ENCODE peak calls at places on chromosomes 2 and 18, in five cellular contexts. Q is mesothelial cell of epicardium, J is astrocyte, G is PC-9, A is fibroblast of pulmonary artery. C is an unnamed sample.

GRCh38 chr18:45830917-45831316 is 5.4 kb downstream of the SIGLEC15 start:
- DNase-seq in G (no peak), Q (no peak), J (no peak), A (no peak), C (no peak)

GRCh38 chr2:49241991-49242390 is 87.7 kb upstream of the FSHR start:
- DNase-seq in Q (no peak), A (no peak), J (peak; percentile 27), G (no peak), C (no peak)

GRCh38 chr2:15222856-15223255 is 338.3 kb downstream of the NBAS start:
- DNase-seq in G (no peak), Q (no peak), J (no peak), A (peak; percentile 21), C (no peak)

GRCh38 chr2:69201243-69201642 is 185.8 kb downstream of the GFPT1 start:
- DNase-seq in Q (no peak), A (no peak), J (no peak), G (no peak), C (no peak)

GRCh38 chr2:201127570-201127969 is 11.6 kb downstream of the CFLAR start:
- DNase-seq in Q (no peak), G (no peak), J (peak; percentile 79), A (peak; percentile 75), C (peak; percentile 45)

GRCh38 chr2:1840046-1840445 is 95.7 kb upstream of the PXDN start:
- DNase-seq in G (no peak), A (no peak), J (no peak), Q (no peak), C (no peak)

GRCh38 chr2:226561962-226562361 is 237.7 kb downstream of the IRS1 start:
- DNase-seq in J (peak; percentile 41), G (peak; percentile 44), A (no peak), Q (no peak), C (peak; percentile 8)

GRCh38 chr2:85846411-85846810 is 42.4 kb downstream of the ST3GAL5 start:
- DNase-seq in J (peak; percentile 71), A (no peak), G (no peak), Q (no peak), C (no peak)

GRCh38 chr2:197167608-197168287 is 142.8 kb downstream of the ANKRD44 start:
- DNase-seq in A (no peak), Q (no peak), J (no peak), G (no peak), C (no peak)

GRCh38 chr2:185645529-185645928 is 93.1 kb upstream of the FSIP2 start:
- DNase-seq in Q (no peak), G (no peak), J (no peak), A (no peak), C (no peak)

GRCh38 chr2:19349911-19350677 is 8.3 kb downstream of the OSR1 start:
- DNase-seq in G (no peak), A (peak; percentile 45), J (peak; percentile 51), Q (peak; percentile 71), C (peak; percentile 72)

GRCh38 chr2:37588316-37588777 is 83.1 kb downstream of the CDC42EP3 start:
- DNase-seq in Q (no peak), J (peak; percentile 63), A (no peak), G (peak; percentile 94), C (no peak)

GRCh38 chr2:40652155-40652554 is 200.3 kb upstream of the SLC8A1 start:
- DNase-seq in Q (no peak), A (no peak), G (no peak), J (no peak), C (no peak)

GRCh38 chr2:227228061-227228667 is 63.7 kb downstream of the COL4A3 start:
- DNase-seq in Q (no peak), A (no peak), G (peak; percentile 57), J (no peak), C (no peak)

GRCh38 chr2:75406138-75406537 is 154.6 kb downstream of the EVA1A start:
- DNase-seq in Q (no peak), A (no peak), G (no peak), J (no peak), C (peak; percentile 21)

GRCh38 chr2:237177052-237177451 is 91.4 kb downstream of the COPS8 start:
- DNase-seq in A (no peak), J (no peak), G (peak; percentile 83), Q (no peak), C (no peak)

GRCh38 chr2:235861383-235861782 is 306.8 kb downstream of the GBX2 start:
- DNase-seq in A (no peak), J (no peak), Q (no peak), G (no peak), C (no peak)

GRCh38 chr18:48687694-48688042 is 148.8 kb downstream of the CTIF start:
- DNase-seq in J (no peak), Q (no peak), G (no peak), A (no peak), C (no peak)

GRCh38 chr2:205858781-205859478 is 176.6 kb downstream of the NRP2 start:
- DNase-seq in A (peak; percentile 17), J (peak; percentile 63), Q (no peak), G (no peak), C (peak; percentile 70)

GRCh38 chr2:85490861-85491763 is 47.9 kb upstream of the MAT2A start:
- DNase-seq in J (no peak), Q (no peak), G (no peak), A (no peak), C (no peak)

GRCh38 chr18:22739243-22739642 is 193.9 kb upstream of the RBBP8 start:
- DNase-seq in G (no peak), A (no peak), Q (no peak), J (no peak), C (no peak)
- TF ChIP-seq CTCF in G (no peak), A (no peak), Q (no peak), J (no peak), C (no peak)

GRCh38 chr2:8984152-8984551 is 19.3 kb downstream of the MBOAT2 start:
- DNase-seq in G (no peak), Q (no peak), A (peak; percentile 65), J (no peak), C (peak; percentile 66)

GRCh38 chr2:8985561-8986326 is 17.7 kb downstream of the MBOAT2 start:
- DNase-seq in J (peak; percentile 93), G (no peak), A (no peak), Q (no peak), C (no peak)

GRCh38 chr2:8984855-8985254 is 18.6 kb downstream of the MBOAT2 start:
- DNase-seq in A (no peak), J (no peak), Q (no peak), G (no peak), C (peak; percentile 14)

GRCh38 chr2:8987413-8987812 is 16.1 kb downstream of the MBOAT2 start:
- DNase-seq in G (no peak), Q (no peak), A (peak; percentile 67), J (peak; percentile 77), C (peak; percentile 67)

DNA sequence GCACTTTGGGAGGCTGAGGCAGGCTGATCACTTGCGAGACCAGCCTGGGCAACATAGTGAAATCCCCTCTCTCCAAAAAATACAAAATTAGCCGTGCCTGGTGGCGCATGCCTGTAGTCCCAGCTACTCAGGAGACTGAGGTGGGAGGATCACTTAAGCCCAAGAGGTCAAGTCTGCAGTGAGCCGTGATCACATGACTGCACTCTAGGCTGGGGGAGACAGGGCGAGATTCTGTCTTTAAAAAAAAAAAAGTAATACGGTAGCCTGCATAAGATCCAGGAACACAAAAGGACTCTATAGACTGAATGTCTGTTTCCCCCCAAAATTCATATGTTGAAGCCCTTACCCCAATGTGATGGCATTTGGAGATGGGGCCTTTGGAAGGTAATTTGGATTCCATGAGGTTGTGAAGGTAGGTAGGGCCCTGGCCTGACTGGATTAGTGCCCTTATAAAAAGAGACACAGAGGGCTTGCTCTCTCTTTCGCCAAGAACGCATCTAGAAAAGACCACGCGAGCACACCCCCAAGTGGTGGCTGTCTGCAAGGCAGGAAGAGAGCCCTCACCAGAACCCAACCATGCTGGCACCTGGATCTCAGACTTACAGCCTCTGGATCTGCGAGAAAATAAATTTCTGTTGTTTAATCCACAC is 17.0 kb downstream of the MBOAT2 start:
- DNase-seq in G (no peak), J (no peak), Q (no peak), A (no peak), C (peak; percentile 16)
- TF ChIP-seq CTCF in G (no peak), J (peak; percentile 11), Q (no peak), A (peak; percentile 24), C (peak; percentile 28)

GRCh38 chr2:126482582-126483464 is 173.1 kb upstream of the GYPC start:
- DNase-seq in G (no peak), Q (no peak), A (no peak), J (no peak), C (peak; percentile 2)
- TF ChIP-seq CTCF in G (no peak), Q (no peak), A (no peak), J (no peak), C (no peak)

GRCh38 chr2:52210611-52211010 is 1178.7 kb upstream of the NRXN1 start:
- DNase-seq in G (no peak), J (no peak), A (no peak), Q (no peak), C (no peak)
- TF ChIP-seq CTCF in G (no peak), J (no peak), A (no peak), Q (no peak), C (no peak)

C was measured in cardiac muscle cell.